ENCODE peak calls at places on chromosomes 13 and 19, in eight cellular contexts. M is AG09319, U is DND-41, N is Panc1, Q is stomach, X is RWPE1, K is fibroblast of pulmonary artery, F is cardiac muscle cell. T is an unnamed sample.

GRCh38 chr19:43504426-43505185 is at the start of gene PHLDB3:
- DNase-seq in M (no peak), U (peak), N (no peak), Q (peak), X (no peak), K (no peak), F (peak), T (peak)

GRCh38 chr13:62280590-62280989 is 864.9 kb upstream of the PCDH20 start:
- DNase-seq in M (no peak), U (no peak), N (no peak), Q (no peak), X (no peak), K (no peak), F (no peak), T (no peak)

GRCh38 chr13:51879133-51879532 is 17.4 kb downstream of the CCDC70 start:
- DNase-seq in M (no peak), U (no peak), N (no peak), Q (no peak), X (no peak), K (no peak), F (no peak), T (no peak)

GRCh38 chr13:35354882-35355281 is 121.6 kb downstream of the MAB21L1 start:
- DNase-seq in M (no peak), U (no peak), N (no peak), Q (no peak), X (no peak), K (no peak), F (no peak), T (no peak)

GRCh38 chr13:34255695-34256094 is 437.7 kb downstream of the RFC3 start:
- DNase-seq in M (no peak), U (no peak), N (no peak), Q (no peak), X (no peak), K (no peak), F (no peak), T (no peak)

GRCh38 chr19:54248016-54248601 is 5.5 kb upstream of the LILRA6 start:
- DNase-seq in M (no peak), U (no peak), N (no peak), Q (no peak), X (no peak), K (peak), F (no peak), T (no peak)

GRCh38 chr19:30047355-30047895 is 105.4 kb downstream of the URI1 start:
- DNase-seq in M (no peak), U (no peak), N (no peak), Q (no peak), X (no peak), K (no peak), F (no peak), T (no peak)

GRCh38 chr13:108700421-108701170 is 71.2 kb downstream of the MYO16 start:
- DNase-seq in M (peak), U (peak), N (no peak), Q (no peak), X (peak), K (no peak), F (no peak), T (no peak)

GRCh38 chr19:33125929-33126388 is 6.0 kb upstream of the WDR88 start:
- DNase-seq in M (no peak), U (peak), N (peak), Q (peak), X (peak), K (peak), F (peak), T (peak)

GRCh38 chr19:18946335-18946734 is 5.3 kb upstream of the HOMER3 start:
- DNase-seq in M (no peak), U (no peak), N (no peak), Q (no peak), X (no peak), K (no peak), F (no peak), T (no peak)

GRCh38 chr19:44647144-44647543 is 3.4 kb downstream of the PVR start:
- DNase-seq in M (no peak), U (no peak), N (no peak), Q (no peak), X (no peak), K (no peak), F (no peak), T (no peak)

GRCh38 chr13:105047676-105048295 is 1487.7 kb downstream of the EFNB2 start:
- DNase-seq in M (no peak), U (no peak), N (no peak), Q (no peak), X (no peak), K (no peak), F (no peak), T (no peak)

GRCh38 chr13:67069117-67069767 is 160.9 kb downstream of the PCDH9 start:
- DNase-seq in M (no peak), U (no peak), N (no peak), Q (no peak), X (no peak), K (no peak), F (no peak), T (no peak)

GRCh38 chr13:30932481-30933333 is at the start of gene TEX26:
- DNase-seq in M (no peak), U (no peak), N (no peak), Q (no peak), X (no peak), K (no peak), F (peak), T (no peak)

GRCh38 chr19:10193666-10194499 is 870 bp downstream of the DNMT1 start:
- DNase-seq in M (no peak), U (no peak), N (no peak), Q (no peak), X (peak), K (peak), F (no peak), T (no peak)

GRCh38 chr19:1511989-1512338 is 855 bp downstream of the ADAMTSL5 start:
- DNase-seq in M (no peak), U (peak), N (no peak), Q (no peak), X (no peak), K (no peak), F (no peak), T (no peak)

GRCh38 chr19:1513492-1514294 is 874 bp upstream of the ADAMTSL5 start:
- DNase-seq in M (peak), U (peak), N (no peak), Q (peak), X (peak), K (peak), F (peak), T (no peak)

GRCh38 chr19:1514295-1514661 is 1.5 kb upstream of the ADAMTSL5 start:
- DNase-seq in M (no peak), U (no peak), N (no peak), Q (no peak), X (no peak), K (no peak), F (no peak), T (no peak)

GRCh38 chr19:1511318-1511988 is 1.4 kb downstream of the ADAMTSL5 start:
- DNase-seq in M (no peak), U (no peak), N (no peak), Q (no peak), X (no peak), K (no peak), F (no peak), T (no peak)

GRCh38 chr19:1512671-1513491 is at the start of gene ADAMTSL5:
- DNase-seq in M (peak), U (no peak), N (no peak), Q (peak), X (peak), K (peak), F (peak), T (peak)
- TF ChIP-seq CTCF in M (no peak), U (no peak), N (peak), Q (no peak), X (peak), K (no peak), F (no peak), T (no peak)

DNA sequence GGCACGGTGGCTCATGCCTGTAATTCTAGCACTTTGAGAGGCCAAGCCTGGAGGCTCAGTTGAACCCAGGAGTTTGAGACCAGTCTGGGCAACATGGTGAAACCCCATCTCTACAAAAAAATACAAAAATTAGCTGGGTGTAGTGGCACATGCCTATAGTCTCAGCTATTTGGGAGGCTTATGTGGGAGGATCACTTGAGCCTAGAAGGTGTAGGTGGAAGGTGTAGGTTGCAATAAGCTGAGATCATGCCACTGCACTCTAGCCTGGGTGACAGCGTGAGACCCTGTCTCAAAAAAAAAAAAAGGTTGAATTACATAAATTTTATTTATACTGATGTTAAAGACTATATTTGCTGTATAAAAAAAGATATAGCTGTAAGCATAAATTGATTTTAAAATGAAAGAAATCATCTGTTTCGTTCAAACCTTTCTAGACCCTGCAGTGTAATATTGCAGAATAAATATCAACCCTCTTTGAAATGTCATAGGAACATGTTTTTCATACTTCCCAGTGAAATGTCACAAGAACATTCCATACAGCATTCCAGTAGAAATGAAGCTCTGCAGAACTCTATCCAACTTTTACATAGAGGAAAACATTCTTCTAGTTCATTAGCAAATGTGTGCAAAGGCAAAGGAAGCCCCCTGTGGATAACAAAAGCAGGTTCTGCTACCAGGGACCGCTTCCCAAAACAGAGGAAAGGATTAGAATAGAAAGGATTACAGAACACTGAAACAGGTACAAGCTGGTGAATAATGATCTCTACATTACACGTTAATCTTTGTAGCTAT is 76.0 kb downstream of the CAB39L start:
- DNase-seq in M (no peak), U (no peak), N (no peak), Q (no peak), X (no peak), K (peak), F (no peak), T (no peak)
- TF ChIP-seq CTCF in M (no peak), U (no peak), N (no peak), Q (no peak), X (no peak), K (no peak), F (no peak), T (no peak)

GRCh38 chr13:32880636-32881035 is 135.6 kb upstream of the KL start:
- DNase-seq in M (no peak), U (no peak), N (no peak), Q (no peak), X (no peak), K (no peak), F (no peak), T (no peak)
- TF ChIP-seq CTCF in M (no peak), U (no peak), N (no peak), Q (no peak), X (no peak), K (no peak), F (no peak), T (no peak)

DNA sequence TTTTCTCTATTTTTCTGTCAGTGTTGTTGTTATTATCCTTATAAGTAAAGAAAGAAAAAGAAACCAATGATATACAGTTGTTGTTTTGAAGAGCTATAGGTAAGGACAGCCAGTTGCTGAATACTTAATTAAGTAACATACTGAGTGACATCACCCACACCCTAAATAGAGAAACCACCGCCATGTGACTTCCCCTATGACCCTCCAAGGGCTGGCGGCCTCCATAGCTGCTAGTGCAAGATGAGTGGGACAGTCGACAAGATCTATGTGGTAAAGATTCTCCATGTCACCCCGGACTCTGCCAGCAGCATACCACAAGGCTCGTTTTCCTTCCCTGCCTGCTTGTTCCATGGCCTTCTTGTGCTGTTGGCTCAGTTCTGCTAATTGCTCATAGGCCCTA is 221.1 kb downstream of the DNAJC15 start:
- DNase-seq in M (no peak), U (no peak), N (no peak), Q (no peak), X (no peak), K (no peak), F (no peak), T (no peak)
- TF ChIP-seq CTCF in M (no peak), U (no peak), N (no peak), Q (no peak), X (no peak), K (no peak), F (no peak), T (no peak)

DNA sequence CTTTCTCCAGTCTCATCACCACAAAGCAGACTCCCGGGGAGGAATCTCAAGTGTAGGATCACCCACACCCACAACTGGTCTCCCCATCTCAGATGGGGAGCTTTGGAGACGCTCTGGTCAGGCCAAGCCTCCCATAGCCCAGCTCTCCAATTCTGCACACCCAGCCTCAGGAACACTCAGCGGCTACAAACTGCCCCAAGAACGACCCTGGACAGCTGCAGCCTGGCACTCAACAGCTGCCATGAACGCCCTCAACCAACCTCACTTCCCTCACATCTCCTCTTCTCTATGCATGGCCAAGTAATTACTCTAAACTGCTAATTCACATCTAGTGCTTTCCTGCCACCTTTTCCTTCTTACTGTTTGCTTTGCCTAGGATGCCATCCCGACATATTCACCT is 42.6 kb downstream of the DZIP1 start:
- DNase-seq in M (no peak), U (no peak), N (no peak), Q (no peak), X (no peak), K (no peak), F (no peak), T (no peak)
- TF ChIP-seq CTCF in M (no peak), U (no peak), N (no peak), Q (no peak), X (no peak), K (no peak), F (no peak), T (no peak)